ENCODE peak calls at places on chromosomes 13 and 19, in five cellular contexts. A is A549, F is fibroblast of lung, L is mesenchymal stem cell, C is neuronal stem cell. R is an unnamed sample.

GRCh38 chr13:51339952-51340732 is 651 bp downstream of the SERPINE3 start:
- DNase-seq in L (no peak), F (no peak), A (no peak), C (no peak), R (no peak)

GRCh38 chr13:67614577-67614976 is 384.4 kb upstream of the PCDH9 start:
- DNase-seq in A (no peak), F (no peak), C (no peak), L (no peak), R (no peak)

GRCh38 chr19:38134538-38135149 is 89.4 kb downstream of the DPF1 start:
- DNase-seq in A (peak; percentile 74), L (peak; percentile 43), C (peak; percentile 49), F (no peak), R (peak; percentile 57)

GRCh38 chr13:77918391-77919261 is at the start of gene EDNRB:
- DNase-seq in L (peak; percentile 69), C (peak; percentile 26), A (no peak), F (peak; percentile 38), R (no peak)

GRCh38 chr19:55643733-55644116 is 276 bp downstream of the ZNF581 start:
- DNase-seq in C (no peak), L (no peak), A (no peak), F (no peak), R (no peak)

GRCh38 chr19:2135474-2136402 is 15.6 kb downstream of the AP3D1 start:
- DNase-seq in C (no peak), A (no peak), F (no peak), L (no peak), R (no peak)

GRCh38 chr13:97892717-97893116 is 60.8 kb upstream of the IPO5 start:
- DNase-seq in A (peak; percentile 15), C (no peak), L (peak; percentile 84), F (peak; percentile 52), R (no peak)

GRCh38 chr13:26601669-26602068 is 44.2 kb downstream of the WASF3 start:
- DNase-seq in A (no peak), C (no peak), L (peak; percentile 57), F (peak; percentile 66), R (peak; percentile 41)

GRCh38 chr19:18023596-18024212 is 15.7 kb downstream of the ARRDC2 start:
- DNase-seq in C (no peak), F (no peak), A (no peak), L (peak; percentile 85), R (peak; percentile 85)

GRCh38 chr13:24271611-24272451 is 37.5 kb upstream of the C1QTNF9 start:
- DNase-seq in L (peak; percentile 68), A (no peak), C (no peak), F (peak; percentile 83), R (no peak)

GRCh38 chr13:50161052-50161451 is 145.8 kb downstream of the KCNRG start:
- DNase-seq in F (peak; percentile 58), C (no peak), A (no peak), L (peak; percentile 51), R (no peak)

GRCh38 chr19:49817964-49818690 is at the start of gene MED25:
- DNase-seq in C (peak; percentile 92), F (peak; percentile 69), L (peak; percentile 93), A (peak; percentile 92), R (peak; percentile 90)

GRCh38 chr13:22726721-22727120 is 454.1 kb upstream of the SGCG start:
- DNase-seq in C (no peak), A (no peak), L (no peak), F (no peak), R (no peak)

GRCh38 chr13:73767747-73768315 is 366.4 kb downstream of the KLF12 start:
- DNase-seq in F (no peak), L (no peak), C (no peak), A (peak; percentile 1), R (peak; percentile 37)

GRCh38 chr13:20703785-20704458 is 423 bp downstream of the IL17D start:
- DNase-seq in A (peak; percentile 70), C (peak; percentile 67), L (peak; percentile 81), F (peak; percentile 77), R (peak; percentile 90)

GRCh38 chr19:19192910-19193423 is 909 bp downstream of the RFXANK start:
- DNase-seq in F (no peak), A (no peak), C (no peak), L (no peak), R (peak; percentile 44)
- H3K4me1 ChIP-seq in F (peaks cover 6% of the 10 kb centered on the region), A (peaks cover 18% of the 10 kb centered on the region), C (peaks cover 7% of the 10 kb centered on the region), L (peaks cover 20% of the 10 kb centered on the region), R (peaks cover 31% of the 10 kb centered on the region)

DNA sequence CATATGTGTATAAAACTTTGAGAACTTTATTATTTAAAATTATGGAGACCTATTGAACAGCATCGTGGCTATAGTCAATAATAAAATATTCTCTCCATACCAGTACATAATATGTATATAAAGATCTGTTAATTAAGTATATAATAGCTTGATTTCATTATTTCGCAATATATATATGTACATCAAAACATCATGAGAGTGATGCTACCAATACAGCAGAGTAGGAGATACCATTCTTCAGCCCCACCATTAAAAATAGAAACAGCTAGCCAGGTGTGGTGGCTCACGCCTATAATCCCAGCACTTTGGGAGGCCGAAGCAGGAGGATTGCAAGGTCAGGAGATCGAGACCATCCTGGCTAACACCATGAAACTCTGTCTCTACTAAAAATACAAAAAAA is 1755.3 kb upstream of the SPRY2 start:
- DNase-seq in C (no peak), F (no peak), L (no peak), A (no peak), R (no peak)
- H3K4me2 ChIP-seq in C (no peak overlapping the region), F (no peak overlapping the region), L (no peak overlapping the region), A (no peak overlapping the region), R (no peak overlapping the region)

DNA sequence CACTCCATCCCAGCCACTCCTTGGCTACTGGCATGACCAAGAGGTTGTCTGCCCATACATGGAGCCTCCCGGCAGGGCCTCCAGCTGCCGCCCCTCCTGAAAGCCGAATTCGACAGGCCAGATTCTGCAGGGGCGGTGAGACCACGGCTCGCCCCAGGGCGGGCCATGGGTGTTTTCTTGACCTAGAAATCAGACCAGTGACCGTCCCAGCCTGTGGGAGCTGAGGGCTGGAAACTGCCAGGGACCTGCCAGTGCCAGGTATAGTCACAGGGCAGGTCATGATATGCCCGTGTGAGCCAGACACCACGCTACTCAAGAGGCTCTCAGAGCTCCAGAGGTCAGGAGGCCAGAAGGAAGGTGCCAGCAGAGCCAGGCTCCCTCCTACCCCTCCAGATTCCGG is 16.8 kb downstream of the DAPK3 start:
- DNase-seq in L (no peak), C (no peak), A (no peak), F (no peak), R (no peak)
- H3K4me1 ChIP-seq in L (peaks cover 11% of the 10 kb centered on the region), C (peaks cover 9% of the 10 kb centered on the region), A (peaks cover 5% of the 10 kb centered on the region), F (peaks cover 6% of the 10 kb centered on the region), R (no peaks in the 10 kb centered on the region)

GRCh38 chr13:109162248-109163051 is 533.0 kb downstream of the MYO16 start:
- DNase-seq in L (no peak), A (no peak), C (no peak), F (no peak), R (peak; percentile 89)
- H3K4me2 ChIP-seq in L (no peak overlapping the region), A (no peak overlapping the region), C (no peak overlapping the region), F (no peak overlapping the region), R (peak overlapping the region; percentile 97)

GRCh38 chr19:13022111-13022858 is 27.0 kb downstream of the NFIX start:
- DNase-seq in F (peak; percentile 70), C (no peak), A (no peak), L (peak; percentile 36), R (no peak)
- H3K4me1 ChIP-seq in F (peaks cover 25% of the 10 kb centered on the region), C (peaks cover 4% of the 10 kb centered on the region), A (peaks cover 19% of the 10 kb centered on the region), L (peaks cover 20% of the 10 kb centered on the region), R (no peaks in the 10 kb centered on the region)

DNA sequence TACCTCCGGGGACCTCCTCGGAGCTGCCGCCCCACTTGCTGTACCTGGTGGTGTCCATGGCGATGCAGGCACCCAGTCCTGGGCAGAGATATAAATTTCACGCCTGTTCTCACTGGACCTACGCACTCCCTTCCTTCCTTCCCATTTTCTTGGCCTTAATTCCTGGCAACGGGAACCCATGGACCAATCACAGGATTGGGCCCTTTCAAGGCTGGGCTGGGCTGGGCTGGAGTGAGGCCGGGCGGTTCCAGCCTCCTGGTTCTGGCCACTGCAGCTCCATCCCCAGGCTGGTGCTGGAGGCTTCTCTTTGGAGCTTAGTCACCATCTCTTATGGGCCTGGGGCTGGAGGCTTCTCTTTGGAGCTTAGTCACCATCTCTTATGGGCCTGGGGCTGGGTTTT is at the start of gene CLEC4G:
- DNase-seq in L (no peak), A (no peak), C (no peak), F (no peak), R (no peak)
- H3K4me2 ChIP-seq in L (no peak within 1 kb of the TSS), A (no peak within 1 kb of the TSS), C (no peak within 1 kb of the TSS), F (no peak within 1 kb of the TSS), R (no peak within 1 kb of the TSS)